ENCODE peak calls at places on chromosomes 11 and 22, in five cellular contexts. K is GM23248; J is SJSA1; H is CD8-positive, alpha-beta memory T cell; A is right lobe of liver. V is an unnamed sample. For H3K36me3 and H3K4me1, the result is how much of the 10 kb centered on the place peaks cover.

GRCh38 chr11:62593434-62594044 is 2.2 kb upstream of the TUT1 start:
- DNase-seq in K (peak), H (peak), A (peak), J (peak), V (peak)

GRCh38 chr11:124763156-124763947 is 1.3 kb upstream of the ESAM start:
- DNase-seq in J (peak), H (peak), K (peak), A (peak), V (peak)

GRCh38 chr11:35477871-35478270 is 47.5 kb downstream of the PAMR1 start:
- DNase-seq in J (no peak), A (no peak), H (no peak), K (no peak), V (no peak)

GRCh38 chr22:38204784-38205183 is 3.0 kb downstream of the MAFF start:
- DNase-seq in H (no peak), J (no peak), K (peak), A (no peak), V (no peak)

GRCh38 chr11:70747285-70747684 is 349.0 kb downstream of the CTTN start:
- DNase-seq in J (no peak), A (no peak), H (no peak), K (peak), V (no peak)

GRCh38 chr22:46047841-46048595 is 71.1 kb upstream of the WNT7B start:
- DNase-seq in H (no peak), J (no peak), K (peak), A (peak), V (peak)

GRCh38 chr11:15651782-15652181 is 537.1 kb downstream of the INSC start:
- DNase-seq in A (no peak), J (no peak), K (no peak), H (no peak), V (no peak)

GRCh38 chr11:10263929-10264328 is 30.1 kb downstream of the SBF2 start:
- DNase-seq in J (no peak), K (peak), H (no peak), A (no peak), V (no peak)

GRCh38 chr11:59669611-59670009 is 773 bp upstream of the PATL1 start:
- DNase-seq in K (peak), A (peak), H (no peak), J (peak), V (no peak)

GRCh38 chr11:75190652-75191329 is 39.9 kb downstream of the SLCO2B1 start:
- DNase-seq in K (no peak), H (no peak), A (no peak), J (no peak), V (no peak)

GRCh38 chr22:20946991-20947390 is 20.1 kb upstream of the AIFM3 start:
- DNase-seq in H (no peak), A (no peak), K (no peak), J (no peak), V (no peak)

GRCh38 chr22:20946080-20946986 is 20.7 kb upstream of the AIFM3 start:
- DNase-seq in K (peak), A (no peak), H (no peak), J (no peak), V (no peak)

GRCh38 chr22:20943104-20943933 is 23.7 kb upstream of the AIFM3 start:
- DNase-seq in A (no peak), H (no peak), J (no peak), K (no peak), V (no peak)

GRCh38 chr22:20944042-20944441 is 23.0 kb upstream of the AIFM3 start:
- DNase-seq in K (no peak), A (no peak), H (no peak), J (no peak), V (no peak)

DNA sequence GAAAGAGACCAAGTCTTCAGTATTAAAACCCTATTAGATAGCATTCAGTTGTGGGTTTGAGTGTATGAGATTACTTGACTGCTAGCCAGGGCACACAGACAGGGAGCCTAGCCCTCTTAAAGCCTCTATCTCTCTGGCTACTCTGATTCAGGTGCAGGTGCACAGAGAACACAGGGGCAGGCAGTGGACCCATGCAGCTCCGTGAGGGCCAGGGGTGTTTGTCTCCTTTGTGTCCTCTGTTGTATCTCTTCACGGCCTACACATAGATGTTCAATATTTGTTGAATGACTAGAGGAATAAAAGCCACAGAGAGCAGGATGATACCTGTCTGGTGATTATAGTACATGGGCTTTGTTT is 21.5 kb upstream of the AIFM3 start:
- DNase-seq in H (no peak), J (no peak), A (no peak), K (no peak), V (no peak)
- H3K36me3 ChIP-seq in H (under half), J (under half), A (under half), K (under half), V (under half)

GRCh38 chr22:23216331-23217170 is 36.2 kb downstream of the BCR start:
- DNase-seq in J (no peak), H (peak), K (no peak), A (peak), V (no peak)
- H3K4me1 ChIP-seq in J (half or more), H (half or more), K (under half), A (under half), V (half or more)

GRCh38 chr22:42745118-42745517 is 24.4 kb upstream of the A4GALT start:
- DNase-seq in A (no peak), K (peak), H (no peak), J (peak), V (no peak)

GRCh38 chr22:42747701-42748513 is 27.2 kb upstream of the A4GALT start:
- DNase-seq in H (no peak), A (no peak), J (peak), K (peak), V (no peak)

GRCh38 chr22:42742940-42743339 is 22.3 kb upstream of the A4GALT start:
- DNase-seq in A (no peak), J (no peak), H (no peak), K (peak), V (no peak)

DNA sequence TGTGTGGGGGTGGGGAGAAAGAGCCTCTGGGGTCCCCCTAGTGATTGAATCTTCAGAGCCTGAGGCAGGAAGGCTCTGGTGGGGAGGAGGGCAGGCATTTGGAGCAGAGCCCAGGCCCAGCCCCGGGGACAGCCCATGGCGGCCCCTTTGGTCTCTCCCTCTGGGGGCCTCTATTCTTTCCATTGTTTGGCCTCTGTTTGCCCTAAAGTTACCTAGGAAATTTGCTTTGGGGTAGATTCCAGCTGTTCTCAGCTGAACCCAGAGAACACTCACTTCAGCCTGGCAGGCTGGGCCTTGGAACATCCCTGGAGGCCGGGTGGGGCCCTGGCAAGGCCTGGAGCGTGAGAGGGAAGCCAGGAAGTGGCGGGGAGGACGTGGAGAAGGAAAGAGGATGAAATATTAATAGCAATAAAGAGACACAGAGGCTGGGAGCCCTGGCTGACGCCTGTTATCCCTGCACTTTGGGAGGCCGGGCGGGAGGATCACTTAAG is 22.9 kb upstream of the A4GALT start:
- DNase-seq in K (peak), A (no peak), J (peak), H (no peak), V (no peak)
- H3K4me3 ChIP-seq in K (no peak), A (no peak), J (no peak), H (no peak), V (no peak)

DNA sequence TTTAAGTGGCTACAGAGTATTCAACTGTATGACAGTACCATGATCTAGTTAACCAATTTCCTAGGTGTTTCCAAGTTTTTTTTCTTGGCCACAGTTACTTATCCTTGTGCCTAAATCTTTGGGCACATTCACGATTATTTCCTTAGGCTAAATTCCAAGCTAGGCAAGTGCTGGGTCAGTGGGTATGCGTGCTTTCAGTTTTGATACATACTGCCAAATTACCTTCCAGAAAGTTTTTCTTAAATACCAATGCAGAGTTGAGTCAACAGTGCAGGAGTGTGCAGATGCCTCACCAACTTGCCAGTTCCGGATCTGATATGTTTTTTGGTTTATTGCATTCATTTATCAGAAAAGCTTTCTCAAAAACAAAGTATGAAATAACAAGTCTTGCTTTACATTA is 67.9 kb upstream of the OR4B1 start:
- DNase-seq in J (no peak), A (no peak), H (no peak), K (no peak), V (no peak)
- H3K36me3 ChIP-seq in J (half or more), A (under half), H (under half), K (under half), V (under half)

GRCh38 chr22:29804985-29805384 is 33.1 kb downstream of the ASCC2 start:
- DNase-seq in J (no peak), K (no peak), H (no peak), A (no peak), V (no peak)

GRCh38 chr22:29799217-29799680 is 32.1 kb downstream of the UQCR10 start:
- DNase-seq in A (peak), K (peak), H (no peak), J (peak), V (peak)

GRCh38 chr22:29801796-29802195 is 34.6 kb downstream of the UQCR10 start:
- DNase-seq in A (no peak), H (no peak), K (no peak), J (no peak), V (no peak)

GRCh38 chr22:29801153-29801552 is 34.0 kb downstream of the UQCR10 start:
- DNase-seq in A (no peak), J (no peak), K (no peak), H (no peak), V (no peak)

GRCh38 chr22:29803190-29803589 is 34.9 kb downstream of the ASCC2 start:
- DNase-seq in J (no peak), A (no peak), H (no peak), K (no peak), V (no peak)
- H3K4me1 ChIP-seq in J (under half), A (under half), H (under half), K (under half), V (under half)

DNA sequence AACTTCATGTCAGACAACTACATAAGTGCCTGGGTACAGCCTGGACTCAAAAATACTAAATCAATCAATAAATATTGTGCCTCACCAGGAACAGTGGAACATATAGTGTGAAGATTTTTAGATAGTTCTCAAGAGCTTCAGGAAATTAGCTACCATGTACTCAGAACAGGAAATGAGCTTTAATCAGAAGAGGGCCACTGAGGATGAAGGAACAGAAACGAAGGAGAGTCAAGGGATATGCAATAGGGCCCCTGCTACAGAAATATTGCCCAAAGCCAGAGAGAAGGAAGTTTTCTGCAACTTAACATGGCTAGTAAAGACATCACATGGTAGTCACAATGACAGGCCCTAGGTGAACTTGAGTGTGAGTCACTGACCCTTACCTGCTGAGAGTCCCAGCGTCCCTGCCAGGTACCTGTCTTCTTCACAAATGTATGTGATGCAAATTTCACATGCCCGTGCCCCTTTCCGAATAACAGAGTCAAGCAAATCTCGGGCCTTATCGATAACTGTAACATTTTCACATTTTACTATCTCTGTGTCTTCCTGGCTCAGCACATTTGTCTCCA is 25.2 kb upstream of the CARD16 start:
- DNase-seq in K (no peak), A (no peak), H (no peak), J (no peak), V (no peak)
- H3K4me3 ChIP-seq in K (no peak), A (no peak), H (peak), J (no peak), V (no peak)

DNA sequence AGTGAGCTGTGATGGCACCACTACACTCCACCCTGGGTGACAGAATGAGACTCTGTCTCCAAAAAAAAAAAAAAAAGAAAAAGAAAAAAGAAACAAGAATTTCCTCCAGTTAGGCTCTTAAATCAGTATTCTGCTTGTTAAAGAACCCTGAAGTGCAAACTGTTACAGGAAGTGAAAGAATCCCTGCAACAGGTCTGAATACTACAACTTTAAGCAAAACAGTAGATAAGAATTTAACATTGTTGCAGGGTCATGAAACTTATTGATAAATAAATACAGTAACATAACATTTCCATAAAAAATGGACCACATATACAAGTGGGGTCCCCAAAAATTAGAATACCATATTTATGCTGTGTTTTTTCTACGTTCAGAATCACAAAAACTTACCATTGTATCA is 35.8 kb downstream of the FCHSD2 start:
- DNase-seq in J (no peak), K (no peak), A (no peak), H (no peak), V (no peak)
- H3K36me3 ChIP-seq in J (under half), K (under half), A (under half), H (under half), V (under half)